ENCODE peak calls at places on chromosomes 11 and 22, in five cellular contexts. One of them, this sample, is unnamed.

GRCh38 chr11:111422494-111423249 is 43.6 kb upstream of the POU2AF1 start:
- DNase-seq in fibroblast of villous mesenchyme: peak; percentile 41
- DNase-seq in HEK293T: peak; percentile 71
- DNase-seq in myocyte: peak; percentile 41
- DNase-seq in sciatic nerve: peak; percentile 71
- DNase-seq in this sample: peak; percentile 16

GRCh38 chr11:65786008-65786785 is 666 bp upstream of the OVOL1 start:
- DNase-seq in fibroblast of villous mesenchyme: no peak
- DNase-seq in HEK293T: no peak
- DNase-seq in myocyte: no peak
- DNase-seq in sciatic nerve: no peak
- DNase-seq in this sample: no peak

GRCh38 chr11:117822031-117822521 is 2.5 kb downstream of the FXYD2 start:
- DNase-seq in fibroblast of villous mesenchyme: no peak
- DNase-seq in HEK293T: peak; percentile 55
- DNase-seq in myocyte: no peak
- DNase-seq in sciatic nerve: peak; percentile 65
- DNase-seq in this sample: peak; percentile 39

GRCh38 chr22:43826142-43827093 is 14.3 kb upstream of the EFCAB6 start:
- DNase-seq in fibroblast of villous mesenchyme: peak; percentile 56
- DNase-seq in HEK293T: no peak
- DNase-seq in myocyte: peak; percentile 91
- DNase-seq in sciatic nerve: peak; percentile 52
- DNase-seq in this sample: peak; percentile 68

GRCh38 chr11:122954455-122954854 is 27.2 kb downstream of the BSX start:
- DNase-seq in fibroblast of villous mesenchyme: peak; percentile 18
- DNase-seq in HEK293T: no peak
- DNase-seq in myocyte: no peak
- DNase-seq in sciatic nerve: no peak
- DNase-seq in this sample: no peak

GRCh38 chr11:45876401-45876800 is 9.1 kb upstream of the MAPK8IP1 start:
- DNase-seq in fibroblast of villous mesenchyme: no peak
- DNase-seq in HEK293T: no peak
- DNase-seq in myocyte: no peak
- DNase-seq in sciatic nerve: no peak
- DNase-seq in this sample: no peak

GRCh38 chr11:10087621-10088225 is 206.3 kb downstream of the SBF2 start:
- DNase-seq in fibroblast of villous mesenchyme: no peak
- DNase-seq in HEK293T: no peak
- DNase-seq in myocyte: no peak
- DNase-seq in sciatic nerve: no peak
- DNase-seq in this sample: no peak

GRCh38 chr11:33376331-33377099 is 119.3 kb downstream of the HIPK3 start:
- DNase-seq in fibroblast of villous mesenchyme: no peak
- DNase-seq in HEK293T: peak; percentile 45
- DNase-seq in myocyte: peak; percentile 32
- DNase-seq in sciatic nerve: no peak
- DNase-seq in this sample: no peak

GRCh38 chr22:41619979-41620645 is 731 bp downstream of the DESI1 start:
- DNase-seq in fibroblast of villous mesenchyme: peak; percentile 14
- DNase-seq in HEK293T: peak; percentile 44
- DNase-seq in myocyte: peak; percentile 7
- DNase-seq in sciatic nerve: peak; percentile 68
- DNase-seq in this sample: peak; percentile 50

GRCh38 chr22:35506259-35506570 is 34.4 kb upstream of the RASD2 start:
- DNase-seq in fibroblast of villous mesenchyme: peak; percentile 84
- DNase-seq in HEK293T: no peak
- DNase-seq in myocyte: no peak
- DNase-seq in sciatic nerve: no peak
- DNase-seq in this sample: no peak

GRCh38 chr22:33605201-33605600 is 315.1 kb downstream of the LARGE1 start:
- DNase-seq in fibroblast of villous mesenchyme: peak; percentile 13
- DNase-seq in HEK293T: no peak
- DNase-seq in myocyte: no peak
- DNase-seq in sciatic nerve: no peak
- DNase-seq in this sample: no peak

GRCh38 chr22:21102659-21103267 is 57.0 kb downstream of the LRRC74B start:
- DNase-seq in fibroblast of villous mesenchyme: peak; percentile 42
- DNase-seq in HEK293T: peak; percentile 96
- DNase-seq in myocyte: peak; percentile 39
- DNase-seq in sciatic nerve: peak; percentile 79
- DNase-seq in this sample: peak; percentile 46

GRCh38 chr11:132631956-132632355 is 900.3 kb downstream of the OPCML start:
- DNase-seq in fibroblast of villous mesenchyme: no peak
- DNase-seq in HEK293T: no peak
- DNase-seq in myocyte: no peak
- DNase-seq in sciatic nerve: no peak
- DNase-seq in this sample: no peak

GRCh38 chr11:8833568-8834275 is 77.3 kb upstream of the AKIP1 start:
- DNase-seq in fibroblast of villous mesenchyme: peak; percentile 79
- DNase-seq in HEK293T: no peak
- DNase-seq in myocyte: peak; percentile 52
- DNase-seq in sciatic nerve: no peak
- DNase-seq in this sample: no peak

GRCh38 chr11:129012880-129013279 is 70.2 kb upstream of the TP53AIP1 start:
- DNase-seq in fibroblast of villous mesenchyme: no peak
- DNase-seq in HEK293T: no peak
- DNase-seq in myocyte: no peak
- DNase-seq in sciatic nerve: no peak
- DNase-seq in this sample: no peak

GRCh38 chr11:25961539-25961938 is 370.4 kb upstream of the ANO3 start:
- DNase-seq in fibroblast of villous mesenchyme: peak; percentile 2
- DNase-seq in HEK293T: no peak
- DNase-seq in myocyte: no peak
- DNase-seq in sciatic nerve: no peak
- DNase-seq in this sample: no peak

GRCh38 chr11:29446132-29446531 is 570.7 kb downstream of the KCNA4 start:
- DNase-seq in fibroblast of villous mesenchyme: no peak
- DNase-seq in HEK293T: no peak
- DNase-seq in myocyte: no peak
- DNase-seq in sciatic nerve: no peak
- DNase-seq in this sample: no peak

GRCh38 chr22:41575533-41575932 is 14.1 kb downstream of the PMM1 start:
- DNase-seq in fibroblast of villous mesenchyme: no peak
- DNase-seq in HEK293T: no peak
- DNase-seq in myocyte: no peak
- DNase-seq in sciatic nerve: no peak
- DNase-seq in this sample: no peak

GRCh38 chr11:125593113-125593761 is 585 bp downstream of the STT3A start:
- DNase-seq in fibroblast of villous mesenchyme: peak; percentile 49
- DNase-seq in HEK293T: peak; percentile 35
- DNase-seq in myocyte: peak; percentile 71
- DNase-seq in sciatic nerve: no peak
- DNase-seq in this sample: no peak

GRCh38 chr11:26442131-26442530 is 110.2 kb downstream of the ANO3 start:
- DNase-seq in fibroblast of villous mesenchyme: peak; percentile 28
- DNase-seq in HEK293T: no peak
- DNase-seq in myocyte: no peak
- DNase-seq in sciatic nerve: no peak
- DNase-seq in this sample: no peak

GRCh38 chr11:89529619-89530018 is 38.4 kb upstream of the NOX4 start:
- DNase-seq in fibroblast of villous mesenchyme: no peak
- DNase-seq in HEK293T: no peak
- DNase-seq in myocyte: no peak
- DNase-seq in sciatic nerve: no peak
- DNase-seq in this sample: no peak

GRCh38 chr22:40212126-40212525 is 34.4 kb downstream of the TNRC6B start:
- DNase-seq in fibroblast of villous mesenchyme: peak; percentile 36
- DNase-seq in HEK293T: no peak
- DNase-seq in myocyte: no peak
- DNase-seq in sciatic nerve: no peak
- DNase-seq in this sample: no peak

GRCh38 chr11:75342966-75343870 is 8.2 kb downstream of the ARRB1 start:
- DNase-seq in fibroblast of villous mesenchyme: peak; percentile 82
- DNase-seq in HEK293T: no peak
- DNase-seq in myocyte: no peak
- DNase-seq in sciatic nerve: no peak
- DNase-seq in this sample: peak; percentile 40

GRCh38 chr11:57425565-57426438 is 1.1 kb downstream of the SLC43A3 start:
- DNase-seq in fibroblast of villous mesenchyme: peak; percentile 14
- DNase-seq in HEK293T: no peak
- DNase-seq in myocyte: peak; percentile 54
- DNase-seq in sciatic nerve: peak; percentile 82
- DNase-seq in this sample: no peak

GRCh38 chr11:81673001-81673400 is 1060.7 kb downstream of the FAM181B start:
- DNase-seq in fibroblast of villous mesenchyme: peak; percentile 2
- DNase-seq in HEK293T: no peak
- DNase-seq in myocyte: no peak
- DNase-seq in sciatic nerve: no peak
- DNase-seq in this sample: no peak